ENCODE peak calls at places on chromosomes 7 and 10, in five cellular contexts. T is substantia nigra, Y is HL-60, Z is HEK293T, A is erythroblast. M is an unnamed sample.

GRCh38 chr7:151087247-151088018 is 1.2 kb downstream of the AGAP3 start:
- DNase-seq in T (peak), Y (peak), A (peak), Z (peak), M (peak)

GRCh38 chr10:97673736-97674525 is 13.1 kb downstream of the AVPI1 start:
- DNase-seq in Y (peak), Z (no peak), A (peak), T (no peak), M (peak)

GRCh38 chr7:18425873-18426520 is 69.6 kb upstream of the HDAC9 start:
- DNase-seq in Y (no peak), T (no peak), Z (no peak), A (no peak), M (no peak)

GRCh38 chr7:3371601-3372000 is 70.5 kb downstream of the SDK1 start:
- DNase-seq in Z (no peak), A (no peak), Y (no peak), T (no peak), M (no peak)

GRCh38 chr7:28356619-28357018 is 55.7 kb upstream of the CREB5 start:
- DNase-seq in Z (no peak), T (no peak), Y (no peak), A (no peak), M (no peak)

GRCh38 chr10:60963441-60964256 is 19.7 kb upstream of the RHOBTB1 start:
- DNase-seq in A (no peak), Y (no peak), Z (no peak), T (no peak), M (no peak)

GRCh38 chr7:91265693-91266066 is 1.4 kb downstream of the FZD1 start:
- DNase-seq in Z (no peak), A (no peak), T (peak), Y (no peak), M (no peak)

GRCh38 chr10:24254180-24254579 is 45.2 kb downstream of the KIAA1217 start:
- DNase-seq in Z (no peak), A (no peak), T (no peak), Y (no peak), M (no peak)

GRCh38 chr7:102415685-102416225 is 17.6 kb upstream of the ORAI2 start:
- DNase-seq in A (peak), Y (peak), Z (no peak), T (peak), M (no peak)